ENCODE peak calls at places on chromosome 18, in six cellular contexts. B is thyroid gland, R is adrenal gland, U is ovary, K is tibial nerve, L is A549. T is an unnamed sample.

GRCh38 chr18:54147439-54147838 is 77.0 kb downstream of the MBD2 start:
- DNase-seq in B (no peak), R (no peak), U (no peak), K (no peak), L (no peak), T (no peak)

GRCh38 chr18:61896767-61897166 is 4.0 kb upstream of the RNF152 start:
- DNase-seq in B (no peak), R (peak; percentile 58), U (no peak), K (no peak), L (no peak), T (no peak)

GRCh38 chr18:22185298-22185697 is 15.9 kb downstream of the GATA6 start:
- DNase-seq in B (no peak), R (peak; percentile 51), U (peak; percentile 27), K (no peak), L (no peak), T (no peak)

GRCh38 chr18:63808125-63808524 is 32.9 kb downstream of the SERPINB7 start:
- DNase-seq in B (no peak), R (no peak), U (no peak), K (no peak), L (no peak), T (no peak)

GRCh38 chr18:23207191-23207955 is 72.1 kb downstream of the CABLES1 start:
- DNase-seq in B (no peak), R (no peak), U (no peak), K (no peak), L (no peak), T (peak; percentile 60)

GRCh38 chr18:69469444-69469919 is 68.8 kb downstream of the DOK6 start:
- DNase-seq in B (no peak), R (no peak), U (no peak), K (no peak), L (peak; percentile 21), T (peak; percentile 57)

GRCh38 chr18:73683618-73684238 is 463.9 kb downstream of the FBXO15 start:
- DNase-seq in B (no peak), R (no peak), U (no peak), K (no peak), L (no peak), T (peak; percentile 54)

GRCh38 chr18:48002933-48003365 is 72.5 kb upstream of the SMAD2 start:
- DNase-seq in B (peak; percentile 30), R (peak; percentile 98), U (no peak), K (no peak), L (peak; percentile 72), T (no peak)

GRCh38 chr18:48367557-48367956 is 41.6 kb downstream of the ZBTB7C start:
- DNase-seq in B (no peak), R (no peak), U (no peak), K (no peak), L (no peak), T (no peak)

GRCh38 chr18:49666045-49666444 is 104.2 kb downstream of the LIPG start:
- DNase-seq in B (no peak), R (no peak), U (no peak), K (no peak), L (no peak), T (no peak)

GRCh38 chr18:53947092-53947640 is 277.3 kb downstream of the MBD2 start:
- DNase-seq in B (no peak), R (no peak), U (no peak), K (no peak), L (no peak), T (no peak)

GRCh38 chr18:26225022-26225693 is 1.1 kb upstream of the TAF4B start:
- DNase-seq in B (no peak), R (no peak), U (peak; percentile 11), K (no peak), L (no peak), T (peak; percentile 47)

GRCh38 chr18:22637787-22638186 is 220.1 kb upstream of the CTAGE1 start:
- DNase-seq in B (no peak), R (no peak), U (no peak), K (no peak), L (peak; percentile 10), T (no peak)

GRCh38 chr18:67133669-67134068 is 382.9 kb downstream of the DSEL start:
- DNase-seq in B (no peak), R (no peak), U (no peak), K (no peak), L (no peak), T (no peak)

GRCh38 chr18:10419420-10420103 is 34.9 kb upstream of the APCDD1 start:
- DNase-seq in B (no peak), R (no peak), U (no peak), K (no peak), L (no peak), T (no peak)

GRCh38 chr18:48294894-48295585 is 114.1 kb downstream of the ZBTB7C start:
- DNase-seq in B (no peak), R (no peak), U (no peak), K (no peak), L (no peak), T (no peak)

GRCh38 chr18:72140007-72140406 is 404.1 kb downstream of the CBLN2 start:
- DNase-seq in B (no peak), R (no peak), U (no peak), K (no peak), L (no peak), T (no peak)

GRCh38 chr18:46621111-46621766 is 35.8 kb downstream of the LOXHD1 start:
- DNase-seq in B (no peak), R (no peak), U (no peak), K (no peak), L (no peak), T (no peak)

GRCh38 chr18:63069496-63069895 is 250.1 kb downstream of the BCL2 start:
- DNase-seq in B (no peak), R (no peak), U (no peak), K (no peak), L (no peak), T (no peak)

GRCh38 chr18:35143615-35144596 is 96.9 kb upstream of the ZNF397 start:
- DNase-seq in B (peak; percentile 66), R (peak; percentile 71), U (peak; percentile 42), K (no peak), L (peak; percentile 19), T (peak; percentile 85)

GRCh38 chr18:33201509-33201926 is 239.0 kb downstream of the CCDC178 start:
- DNase-seq in B (peak; percentile 44), R (peak; percentile 7), U (no peak), K (no peak), L (no peak), T (peak; percentile 12)

GRCh38 chr18:44452346-44452745 is 228.3 kb upstream of the SETBP1 start:
- DNase-seq in B (peak; percentile 9), R (peak; percentile 1), U (no peak), K (no peak), L (no peak), T (no peak)

GRCh38 chr18:79458131-79458838 is 62.6 kb downstream of the NFATC1 start:
- DNase-seq in B (peak; percentile 15), R (peak; percentile 35), U (peak; percentile 71), K (peak; percentile 53), L (peak; percentile 48), T (no peak)

GRCh38 chr18:79456105-79456980 is 60.6 kb downstream of the NFATC1 start:
- DNase-seq in B (no peak), R (no peak), U (no peak), K (no peak), L (no peak), T (no peak)

GRCh38 chr18:79457239-79457638 is 61.5 kb downstream of the NFATC1 start:
- DNase-seq in B (no peak), R (no peak), U (no peak), K (no peak), L (no peak), T (no peak)

GRCh38 chr18:79458917-79459803 is 63.4 kb downstream of the NFATC1 start:
- DNase-seq in B (no peak), R (no peak), U (no peak), K (no peak), L (no peak), T (no peak)

GRCh38 chr18:79457652-79458051 is 61.9 kb downstream of the NFATC1 start:
- DNase-seq in B (no peak), R (no peak), U (peak; percentile 17), K (no peak), L (no peak), T (no peak)
- TF ChIP-seq POLR2A in B (no peak), R (no peak), U (no peak), K (no peak), L (no peak), T (no peak)

DNA sequence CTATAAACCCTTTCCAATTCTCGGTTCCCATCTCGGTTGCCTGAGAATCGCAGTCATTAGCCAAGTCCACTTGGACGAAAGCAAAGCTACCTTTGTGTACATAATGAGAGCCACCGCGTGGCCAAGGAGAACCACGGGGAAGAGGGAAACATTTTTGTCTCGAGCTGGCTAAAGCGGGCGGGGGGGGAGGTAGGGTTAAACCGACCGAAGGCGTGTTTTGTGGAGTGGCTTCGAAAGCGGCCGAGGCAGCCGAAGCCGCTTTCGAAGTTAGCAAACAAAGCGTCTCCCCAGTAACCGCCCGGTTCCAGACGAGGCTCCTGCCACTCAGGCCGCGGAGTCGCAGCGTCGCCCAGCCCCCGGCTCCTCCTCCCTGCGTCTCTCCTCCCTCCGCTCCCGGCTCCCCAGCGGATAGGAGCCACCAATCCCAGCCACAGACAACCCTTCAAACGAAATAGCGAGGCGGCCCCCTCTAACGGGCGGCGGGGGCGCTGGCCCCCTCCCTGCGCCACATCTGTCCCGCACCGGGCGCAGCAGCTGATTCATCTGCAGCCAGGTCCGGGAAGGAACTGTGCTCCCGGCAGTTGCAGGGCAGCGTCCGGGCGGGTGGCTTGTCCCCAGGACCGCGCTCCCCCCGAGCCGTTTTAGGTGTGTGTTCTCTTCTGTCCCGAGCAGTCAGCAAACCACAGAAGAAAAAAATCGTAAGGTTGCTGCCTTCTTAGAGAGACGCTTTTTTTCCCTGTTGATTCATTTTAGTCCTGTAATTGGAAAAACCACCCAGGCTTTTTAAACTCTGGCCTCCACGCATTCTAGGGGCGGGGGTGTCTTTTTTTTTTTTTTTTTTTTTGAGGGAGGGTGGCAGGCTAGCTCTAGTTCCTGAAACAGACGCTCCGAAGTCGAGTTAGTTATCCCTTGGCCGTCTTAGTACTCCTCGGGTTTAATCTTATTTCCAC is 1.8 kb upstream of the TGIF1 start:
- DNase-seq in B (peak; percentile 97), R (peak; percentile 96), U (peak; percentile 93), K (peak; percentile 90), L (peak; percentile 56), T (peak; percentile 98)
- TF ChIP-seq POLR2A in B (peak; percentile 97), R (peak; percentile 99), U (peak; percentile 77), K (peak; percentile 89), L (peak; percentile 57), T (peak; percentile 97)

GRCh38 chr18:79679552-79680099 is at the start of gene CTDP1:
- DNase-seq in B (peak; percentile 92), R (peak; percentile 96), U (peak; percentile 88), K (peak; percentile 89), L (peak; percentile 74), T (peak; percentile 99)
- TF ChIP-seq POLR2A in B (peak; percentile 26), R (peak; percentile 76), U (peak; percentile 27), K (no peak), L (peak; percentile 31), T (peak; percentile 36)

GRCh38 chr18:50849448-50849847 is 29.5 kb upstream of the ME2 start:
- DNase-seq in B (no peak), R (no peak), U (no peak), K (no peak), L (no peak), T (no peak)

GRCh38 chr18:50857694-50858093 is 21.2 kb upstream of the ME2 start:
- DNase-seq in B (no peak), R (no peak), U (no peak), K (no peak), L (no peak), T (no peak)

GRCh38 chr18:50855976-50856772 is 22.7 kb upstream of the ME2 start:
- DNase-seq in B (no peak), R (no peak), U (no peak), K (no peak), L (no peak), T (no peak)

GRCh38 chr18:50850307-50850706 is 28.6 kb upstream of the ME2 start:
- DNase-seq in B (no peak), R (no peak), U (no peak), K (no peak), L (no peak), T (no peak)

GRCh38 chr18:50853863-50854271 is 25.1 kb upstream of the ME2 start:
- DNase-seq in B (no peak), R (peak; percentile 62), U (no peak), K (no peak), L (peak; percentile 37), T (no peak)
- TF ChIP-seq POLR2A in B (no peak), R (no peak), U (no peak), K (no peak), L (no peak), T (no peak)